ENCODE peak calls at places on chromosomes 12 and 14, in four cellular contexts. S is GM23338, K is sigmoid colon, Q is endothelial cell of umbilical vein. J is an unnamed sample.

GRCh38 chr14:74425525-74426201 is 347 bp downstream of the SYNDIG1L start:
- DNase-seq in S (peak; percentile 80), Q (peak; percentile 8), K (no peak), J (no peak)

GRCh38 chr12:79555006-79555925 is 135.5 kb downstream of the PAWR start:
- DNase-seq in K (no peak), S (peak; percentile 44), Q (peak; percentile 79), J (no peak)

GRCh38 chr14:103763730-103764488 is 48.3 kb downstream of the ZFYVE21 start:
- DNase-seq in S (no peak), Q (no peak), K (no peak), J (no peak)

GRCh38 chr14:21807975-21808374 is 134.4 kb upstream of the OR4E1 start:
- DNase-seq in K (no peak), Q (no peak), S (peak; percentile 25), J (no peak)

GRCh38 chr12:2250797-2251196 is 198.0 kb downstream of the CACNA1C start:
- DNase-seq in S (no peak), K (no peak), Q (no peak), J (no peak)

GRCh38 chr12:95412826-95413311 is 61.1 kb upstream of the METAP2 start:
- DNase-seq in S (no peak), Q (no peak), K (no peak), J (no peak)

GRCh38 chr12:51837286-51837685 is 11.2 kb downstream of the FIGNL2 start:
- DNase-seq in S (no peak), K (no peak), Q (no peak), J (no peak)

GRCh38 chr12:91811481-91812287 is 334.0 kb downstream of the BTG1 start:
- DNase-seq in Q (peak; percentile 79), S (peak; percentile 81), K (peak; percentile 80), J (peak; percentile 76)

GRCh38 chr12:131853832-131854797 is 25.9 kb downstream of the MMP17 start:
- DNase-seq in K (no peak), S (no peak), Q (no peak), J (no peak)

GRCh38 chr14:59330455-59330854 is 134.7 kb downstream of the GPR135 start:
- DNase-seq in K (no peak), Q (no peak), S (peak; percentile 24), J (no peak)

GRCh38 chr12:107109726-107110518 is 16.6 kb upstream of the CRY1 start:
- DNase-seq in S (no peak), K (no peak), Q (no peak), J (no peak)

GRCh38 chr14:105423488-105424195 is 4.0 kb downstream of the MTA1 start:
- DNase-seq in Q (no peak), S (no peak), K (no peak), J (no peak)

GRCh38 chr12:115879354-115879753 is 398.1 kb downstream of the MED13L start:
- DNase-seq in S (no peak), Q (no peak), K (no peak), J (no peak)

GRCh38 chr14:30551460-30551859 is 7.5 kb upstream of the G2E3 start:
- DNase-seq in Q (no peak), K (no peak), S (no peak), J (no peak)

GRCh38 chr12:82329508-82329907 is 28.7 kb downstream of the CCDC59 start:
- DNase-seq in Q (no peak), S (peak; percentile 52), K (no peak), J (no peak)

GRCh38 chr14:70888681-70889175 is 18.5 kb upstream of the PCNX1 start:
- DNase-seq in Q (no peak), K (no peak), S (no peak), J (no peak)

GRCh38 chr12:5034605-5035004 is 9.1 kb upstream of the KCNA5 start:
- DNase-seq in Q (no peak), K (no peak), S (no peak), J (no peak)

GRCh38 chr12:7089196-7089871 is 2.9 kb downstream of the C1R start:
- DNase-seq in S (no peak), Q (no peak), K (no peak), J (no peak)

GRCh38 chr12:111943929-111944328 is 69.0 kb downstream of the TMEM116 start:
- DNase-seq in S (no peak), Q (no peak), K (no peak), J (no peak)

GRCh38 chr14:58747181-58747580 is 109.4 kb downstream of the DACT1 start:
- DNase-seq in S (no peak), Q (no peak), K (peak; percentile 84), J (no peak)

GRCh38 chr12:64621257-64621942 is 11.1 kb downstream of the RASSF3 start:
- DNase-seq in K (no peak), Q (peak; percentile 25), S (no peak), J (no peak)

GRCh38 chr14:36879558-36879957 is 217.9 kb downstream of the PAX9 start:
- DNase-seq in Q (no peak), K (no peak), S (no peak), J (no peak)

GRCh38 chr12:77003244-77003643 is 62.1 kb downstream of the E2F7 start:
- DNase-seq in S (no peak), Q (no peak), K (no peak), J (no peak)

GRCh38 chr12:26870491-26871419 is 37.8 kb upstream of the ITPR2 start:
- DNase-seq in S (no peak), Q (peak; percentile 96), K (peak; percentile 68), J (peak; percentile 77)

GRCh38 chr12:70609739-70610491 is 27.3 kb downstream of the PTPRB start:
- DNase-seq in S (peak; percentile 58), Q (peak; percentile 79), K (peak; percentile 67), J (peak; percentile 48)

GRCh38 chr12:107291018-107291417 is 197.7 kb upstream of the CRY1 start:
- DNase-seq in K (no peak), S (no peak), Q (no peak), J (no peak)

GRCh38 chr12:3135522-3136461 is 58.6 kb downstream of the TSPAN9 start:
- DNase-seq in S (peak; percentile 91), K (no peak), Q (peak; percentile 69), J (no peak)

GRCh38 chr12:121812921-121813896 is 9.4 kb downstream of the SETD1B start:
- DNase-seq in K (peak; percentile 67), S (no peak), Q (no peak), J (peak; percentile 69)

GRCh38 chr12:116529048-116529447 is 30.1 kb upstream of the MAP1LC3B2 start:
- DNase-seq in K (no peak), Q (no peak), S (no peak), J (no peak)

GRCh38 chr12:124432376-124432775 is 135.0 kb downstream of the NCOR2 start:
- DNase-seq in S (no peak), Q (no peak), K (no peak), J (no peak)

DNA sequence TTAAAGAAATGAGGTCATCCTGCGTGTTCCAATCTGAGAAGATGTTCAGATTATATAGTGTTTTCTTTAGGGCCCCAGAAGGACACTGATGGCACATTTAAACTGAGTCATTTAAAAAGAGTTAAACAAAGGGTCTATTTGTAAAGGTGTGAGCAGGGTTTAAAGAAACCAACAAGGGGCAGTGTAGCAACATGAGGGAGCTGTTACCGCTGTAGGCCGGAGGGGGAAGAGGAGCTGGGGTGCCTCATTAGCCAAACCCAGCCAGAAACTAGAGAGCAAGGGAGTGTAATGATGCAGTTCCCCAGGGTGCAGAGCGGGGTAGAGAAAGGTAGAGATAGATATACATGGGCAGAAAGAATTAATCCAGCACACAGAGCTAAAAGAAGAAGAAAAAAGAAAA is 160.4 kb downstream of the TBX5 start:
- DNase-seq in K (no peak), S (peak; percentile 84), Q (no peak), J (no peak)
- TF ChIP-seq CTCF in K (no peak), S (peak; percentile 80), Q (no peak), J (no peak)

DNA sequence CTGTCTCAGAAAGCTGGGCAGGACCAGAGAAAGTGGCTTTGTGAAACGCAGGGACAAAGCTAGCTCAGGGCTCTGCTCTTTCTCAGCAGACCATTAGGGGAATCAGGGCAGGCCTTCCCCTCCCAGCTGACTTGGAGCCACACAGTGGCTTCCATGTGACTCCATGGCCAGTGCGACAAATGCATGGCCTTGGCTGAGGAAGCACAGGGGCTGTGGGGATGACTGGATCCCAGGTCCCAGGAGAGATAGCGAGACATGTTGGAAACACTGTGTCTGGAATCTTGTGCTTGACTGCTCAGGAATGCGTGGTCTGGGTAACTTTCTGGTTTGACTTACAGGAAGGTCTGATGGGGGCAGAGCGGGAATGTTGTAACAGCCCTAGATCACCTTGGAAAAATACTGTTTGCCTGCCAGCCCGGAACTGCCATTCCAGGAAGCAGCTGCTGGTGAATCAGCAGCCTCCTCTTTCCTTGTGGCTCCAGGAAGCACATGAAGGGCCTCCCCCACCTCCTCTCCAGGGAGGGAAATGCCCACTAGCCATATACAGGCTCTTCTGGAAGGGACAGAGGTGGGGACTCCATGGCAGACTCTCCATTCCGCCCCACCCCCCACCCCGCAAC is 133.5 kb upstream of the HIF1A start:
- DNase-seq in S (peak; percentile 36), Q (peak; percentile 99), K (peak; percentile 83), J (peak; percentile 84)
- TF ChIP-seq POLR2AphosphoS5 in S (no peak), Q (peak; percentile 99), K (peak; percentile 88), J (peak; percentile 91)

DNA sequence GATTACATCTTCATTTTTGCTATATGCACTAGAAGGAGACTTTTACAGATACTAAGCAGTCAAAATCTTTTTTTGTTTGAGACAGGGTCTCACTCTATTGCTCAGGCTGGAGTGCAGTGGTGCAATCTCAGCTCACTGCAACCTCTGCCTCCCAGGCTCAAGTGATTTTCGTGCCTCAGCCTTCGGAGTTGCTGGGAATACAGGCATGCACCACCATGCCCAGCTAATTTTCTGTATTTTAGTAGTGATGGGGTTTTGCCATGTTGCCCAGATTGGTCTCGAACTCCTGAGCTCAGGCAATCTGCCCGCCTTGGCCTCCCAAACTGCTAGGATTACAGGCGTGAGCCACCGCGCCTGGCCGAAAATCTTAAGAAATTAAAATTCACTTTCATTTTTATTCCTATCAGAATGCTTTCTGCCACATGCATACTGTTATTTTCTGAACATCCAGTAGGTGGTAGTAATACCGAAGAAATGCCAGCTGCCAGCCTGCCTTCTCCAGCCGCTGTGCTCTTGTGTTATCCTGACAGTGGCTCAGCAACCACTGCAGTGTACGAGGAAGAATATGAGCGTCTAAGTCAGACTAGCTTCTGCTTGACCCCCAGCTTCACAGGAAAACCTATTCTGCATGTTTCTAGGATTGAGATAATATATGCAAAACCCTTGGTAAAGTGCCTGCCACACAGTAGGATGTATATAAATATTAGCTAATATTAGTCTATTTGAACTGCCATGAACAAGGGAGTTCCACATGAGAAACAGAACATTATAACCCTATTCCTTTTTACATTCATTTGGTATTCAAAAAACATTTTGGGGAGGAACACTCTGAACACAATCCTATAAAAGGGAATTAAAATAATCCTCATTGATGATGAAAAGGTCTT is 54.2 kb downstream of the RPAP3 start:
- DNase-seq in K (peak; percentile 84), Q (peak; percentile 66), S (peak; percentile 73), J (peak; percentile 59)
- TF ChIP-seq CTCF in K (peak; percentile 57), Q (peak; percentile 39), S (peak; percentile 73), J (peak; percentile 71)

DNA sequence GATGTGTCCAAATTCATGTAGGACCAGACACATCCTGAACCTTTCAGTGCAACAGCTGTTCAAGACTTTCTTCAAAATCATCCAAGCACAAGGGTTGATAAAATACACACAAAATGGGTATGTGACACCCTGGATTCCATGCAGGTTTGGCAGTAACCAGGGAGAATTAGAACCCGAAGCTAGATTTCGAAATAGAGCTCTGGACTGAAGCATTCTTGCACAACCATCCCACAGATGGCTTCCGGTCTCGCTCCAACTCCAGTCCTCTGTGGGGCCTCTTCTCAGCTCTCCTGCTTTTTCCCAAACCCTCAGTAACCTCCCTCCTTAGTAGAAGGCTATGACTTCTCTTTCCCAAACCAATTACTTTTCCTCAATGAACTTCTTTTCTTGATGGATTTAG is 171.3 kb downstream of the TTC7B start:
- DNase-seq in K (no peak), Q (no peak), S (no peak), J (no peak)
- TF ChIP-seq POLR2AphosphoS5 in K (peak; percentile 20), Q (no peak), S (no peak), J (peak; percentile 9)